ENCODE peak calls at places on chromosomes 16 and 17, in six cellular contexts. One of them, this sample, is unnamed.
A peak's percentile ranks its signal among the peaks of the same experiment; 100 is the strongest.

GRCh38 chr17:66386789-66387351 is 84.5 kb downstream of the PRKCA start:
- DNase-seq in sciatic nerve: no peak
- DNase-seq in SJCRH30: no peak
- DNase-seq in AG08395: no peak
- DNase-seq in lung: no peak
- DNase-seq in lower lobe of right lung: no peak
- DNase-seq in this sample: no peak

GRCh38 chr16:85004587-85005205 is 6.6 kb downstream of the ZDHHC7 start:
- DNase-seq in AG08395: peak; percentile 91
- DNase-seq in lower lobe of right lung: peak; percentile 63
- DNase-seq in lung: peak; percentile 63
- DNase-seq in sciatic nerve: peak; percentile 60
- DNase-seq in SJCRH30: no peak
- DNase-seq in this sample: no peak

GRCh38 chr17:44774271-44775135 is 15.7 kb downstream of the ADAM11 start:
- DNase-seq in AG08395: peak; percentile 92
- DNase-seq in sciatic nerve: peak; percentile 94
- DNase-seq in lung: peak; percentile 89
- DNase-seq in lower lobe of right lung: peak; percentile 92
- DNase-seq in SJCRH30: peak; percentile 92
- DNase-seq in this sample: peak; percentile 97

GRCh38 chr17:60355663-60356594 is 36.0 kb downstream of the USP32 start:
- DNase-seq in lower lobe of right lung: no peak
- DNase-seq in lung: no peak
- DNase-seq in AG08395: no peak
- DNase-seq in sciatic nerve: no peak
- DNase-seq in SJCRH30: no peak
- DNase-seq in this sample: no peak

GRCh38 chr17:4101127-4101798 is 41.6 kb downstream of the ZZEF1 start:
- DNase-seq in AG08395: peak; percentile 38
- DNase-seq in lung: no peak
- DNase-seq in sciatic nerve: no peak
- DNase-seq in lower lobe of right lung: no peak
- DNase-seq in SJCRH30: no peak
- DNase-seq in this sample: no peak

GRCh38 chr16:10579965-10580918 is at the start of gene EMP2:
- DNase-seq in SJCRH30: peak; percentile 77
- DNase-seq in sciatic nerve: peak; percentile 90
- DNase-seq in lung: peak; percentile 81
- DNase-seq in AG08395: peak; percentile 92
- DNase-seq in lower lobe of right lung: peak; percentile 87
- DNase-seq in this sample: peak; percentile 78

GRCh38 chr16:317583-317982 is 34.6 kb downstream of the PDIA2 start:
- DNase-seq in lung: no peak
- DNase-seq in sciatic nerve: no peak
- DNase-seq in SJCRH30: no peak
- DNase-seq in lower lobe of right lung: no peak
- DNase-seq in AG08395: no peak
- DNase-seq in this sample: no peak

GRCh38 chr17:19386276-19386863 is 620 bp downstream of the MFAP4 start:
- DNase-seq in sciatic nerve: peak; percentile 76
- DNase-seq in lower lobe of right lung: peak; percentile 85
- DNase-seq in SJCRH30: peak; percentile 68
- DNase-seq in AG08395: peak; percentile 83
- DNase-seq in lung: peak; percentile 67
- DNase-seq in this sample: peak; percentile 90

GRCh38 chr16:85712841-85713240 is 24.1 kb upstream of the GINS2 start:
- DNase-seq in lower lobe of right lung: no peak
- DNase-seq in AG08395: no peak
- DNase-seq in sciatic nerve: no peak
- DNase-seq in SJCRH30: no peak
- DNase-seq in lung: no peak
- DNase-seq in this sample: no peak

GRCh38 chr16:69531988-69532387 is 33.8 kb upstream of the NFAT5 start:
- DNase-seq in lower lobe of right lung: no peak
- DNase-seq in AG08395: no peak
- DNase-seq in lung: no peak
- DNase-seq in SJCRH30: no peak
- DNase-seq in sciatic nerve: no peak
- DNase-seq in this sample: no peak

GRCh38 chr17:76414334-76415295 is 30.2 kb downstream of the SPHK1 start:
- DNase-seq in sciatic nerve: peak; percentile 80
- DNase-seq in lower lobe of right lung: no peak
- DNase-seq in SJCRH30: peak; percentile 87
- DNase-seq in lung: no peak
- DNase-seq in AG08395: peak; percentile 61
- DNase-seq in this sample: peak; percentile 67

This sample was measured in spleen.